ENCODE peak calls at places on chromosomes 4 and X, in six cellular contexts. N is adrenal gland, V is tibial nerve, O is WERI-Rb-1, J is Panc1, Q is ovary. B is an unnamed sample.

GRCh38 chr4:56613101-56613862 is 67.8 kb downstream of the HOPX start:
- DNase-seq in O (no peak), N (no peak), J (no peak), Q (no peak), V (no peak), B (no peak)

GRCh38 chr4:123750044-123750443 is 353.4 kb downstream of the SPRY1 start:
- DNase-seq in O (peak; percentile 87), Q (no peak), V (no peak), N (no peak), J (no peak), B (no peak)

GRCh38 chrX:9183481-9183880 is 149.6 kb upstream of the FAM9B start:
- DNase-seq in Q (no peak), N (no peak), J (no peak), O (no peak), V (no peak), B (no peak)

GRCh38 chr4:3287271-3287971 is 5.4 kb upstream of the RGS12 start:
- DNase-seq in V (no peak), N (no peak), O (no peak), Q (no peak), J (no peak), B (peak; percentile 22)

GRCh38 chr4:88040707-88041106 is 33.3 kb downstream of the PKD2 start:
- DNase-seq in Q (no peak), N (no peak), J (no peak), V (no peak), O (no peak), B (no peak)

GRCh38 chr4:8644461-8644891 is 51.9 kb downstream of the CPZ start:
- DNase-seq in Q (no peak), V (no peak), N (no peak), O (no peak), J (no peak), B (peak; percentile 14)

GRCh38 chrX:153739754-153740486 is 15.3 kb downstream of the ABCD1 start:
- DNase-seq in J (no peak), O (no peak), N (no peak), V (no peak), Q (no peak), B (no peak)

GRCh38 chrX:110944793-110945466 is 149.3 kb upstream of the CHRDL1 start:
- DNase-seq in Q (no peak), N (no peak), V (no peak), O (no peak), J (no peak), B (no peak)

GRCh38 chr4:11338990-11339782 is 89.5 kb downstream of the HS3ST1 start:
- DNase-seq in Q (no peak), O (no peak), N (no peak), J (no peak), V (no peak), B (no peak)

GRCh38 chrX:12978205-12979010 is 3.5 kb downstream of the TMSB4X start:
- DNase-seq in V (peak; percentile 24), N (peak; percentile 31), O (peak; percentile 21), J (no peak), Q (peak; percentile 55), B (peak; percentile 59)

GRCh38 chr4:83490876-83491450 is 6.1 kb upstream of the ABRAXAS1 start:
- DNase-seq in V (no peak), Q (no peak), N (no peak), O (no peak), J (peak; percentile 38), B (no peak)

GRCh38 chr4:16783119-16783518 is 115.3 kb downstream of the LDB2 start:
- DNase-seq in J (no peak), V (no peak), Q (no peak), O (no peak), N (no peak), B (peak; percentile 99)

GRCh38 chr4:143234153-143234552 is 49.4 kb downstream of the USP38 start:
- DNase-seq in V (no peak), N (no peak), Q (no peak), J (no peak), O (no peak), B (no peak)

GRCh38 chrX:29233592-29234179 is 646.4 kb downstream of the IL1RAPL1 start:
- DNase-seq in O (no peak), Q (no peak), J (no peak), V (no peak), N (no peak), B (no peak)

GRCh38 chrX:131729295-131729694 is 185.4 kb downstream of the OR13H1 start:
- DNase-seq in Q (peak; percentile 87), O (peak; percentile 92), N (no peak), J (peak; percentile 32), V (no peak), B (no peak)

GRCh38 chr4:16329132-16329796 is 103.0 kb upstream of the TAPT1 start:
- DNase-seq in J (no peak), V (no peak), Q (no peak), O (no peak), N (no peak), B (no peak)

GRCh38 chr4:185217390-185217985 is 8.1 kb downstream of the SNX25 start:
- DNase-seq in V (no peak), Q (no peak), J (no peak), O (no peak), N (no peak), B (no peak)

GRCh38 chr4:23039813-23040212 is 347.1 kb downstream of the GBA3 start:
- DNase-seq in Q (no peak), O (no peak), J (no peak), V (no peak), N (no peak), B (no peak)

GRCh38 chrX:129654652-129655546 is at the start of gene APLN:
- DNase-seq in N (peak; percentile 55), J (no peak), O (peak; percentile 33), Q (peak; percentile 62), V (peak; percentile 15), B (peak; percentile 68)

GRCh38 chr4:62487016-62487415 is 1286.9 kb downstream of the ADGRL3 start:
- DNase-seq in V (no peak), N (no peak), Q (no peak), O (no peak), J (no peak), B (no peak)

GRCh38 chrX:154396948-154397887 is 959 bp upstream of the RPL10 start:
- DNase-seq in N (peak; percentile 65), O (peak; percentile 91), V (peak; percentile 52), Q (peak; percentile 80), J (no peak), B (no peak)

GRCh38 chr4:4386736-4387392 is at the start of gene NSG1:
- DNase-seq in Q (peak; percentile 42), N (peak; percentile 38), O (no peak), J (no peak), V (no peak), B (no peak)

GRCh38 chrX:12032082-12032481 is 106.2 kb upstream of the FRMPD4 start:
- DNase-seq in N (no peak), V (no peak), O (no peak), J (no peak), Q (no peak), B (no peak)

GRCh38 chr4:31228068-31228467 is 507.9 kb downstream of the PCDH7 start:
- DNase-seq in Q (no peak), V (no peak), O (no peak), J (no peak), N (no peak), B (no peak)

GRCh38 chrX:39855748-39856129 is 242.0 kb downstream of the BCOR start:
- DNase-seq in J (no peak), N (no peak), O (peak; percentile 73), V (no peak), Q (no peak), B (peak; percentile 60)

GRCh38 chr4:73311428-73311827 is 52.8 kb upstream of the ANKRD17 start:
- DNase-seq in V (no peak), O (no peak), Q (no peak), J (no peak), N (no peak), B (no peak)

GRCh38 chr4:77852892-77853495 is 9.6 kb upstream of the MRPL1 start:
- DNase-seq in Q (no peak), V (no peak), J (no peak), N (no peak), O (no peak), B (no peak)
- H3K4me3 ChIP-seq in Q (no peak overlapping the region), V (no peak overlapping the region), J (no peak overlapping the region), N (no peak overlapping the region), O (no peak overlapping the region), B (no peak overlapping the region)

GRCh38 chr4:71841336-71841735 is 57.5 kb upstream of the GC start:
- DNase-seq in Q (no peak), J (no peak), O (no peak), N (no peak), V (no peak), B (no peak)
- H3K9me3 ChIP-seq in Q (no peaks in the 10 kb centered on the region), J (no peaks in the 10 kb centered on the region), O (no peaks in the 10 kb centered on the region), N (no peaks in the 10 kb centered on the region), V (no peaks in the 10 kb centered on the region), B (no peaks in the 10 kb centered on the region)

DNA sequence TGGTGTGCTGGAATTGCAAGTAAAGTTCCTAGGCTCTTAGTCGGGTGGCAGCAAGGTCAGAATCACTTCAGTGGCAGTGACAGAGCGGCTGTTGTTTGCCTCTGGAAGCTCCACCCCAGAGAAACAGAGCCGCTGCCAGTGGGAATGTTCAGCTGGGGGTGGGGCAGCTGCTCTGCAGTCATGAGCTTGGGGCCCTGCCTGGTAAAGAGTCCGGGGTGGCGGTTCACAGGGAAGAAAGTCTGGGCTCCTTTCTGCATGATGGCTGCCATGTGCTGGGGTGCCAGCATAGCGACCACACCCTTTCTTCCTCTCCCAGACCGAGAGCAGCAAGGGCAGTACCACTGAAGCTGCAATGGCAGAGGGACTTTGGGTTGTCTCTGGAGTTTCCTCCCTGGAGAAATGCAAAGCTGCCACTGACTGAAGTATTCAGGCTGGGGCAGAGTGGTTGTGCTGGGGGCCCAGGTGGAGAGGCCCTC is 108.8 kb upstream of the CENPE start:
- DNase-seq in J (no peak), V (no peak), Q (no peak), O (no peak), N (peak; percentile 5), B (no peak)
- H3K4me3 ChIP-seq in J (no peak overlapping the region), V (no peak overlapping the region), Q (no peak overlapping the region), O (no peak overlapping the region), N (no peak overlapping the region), B (no peak overlapping the region)

DNA sequence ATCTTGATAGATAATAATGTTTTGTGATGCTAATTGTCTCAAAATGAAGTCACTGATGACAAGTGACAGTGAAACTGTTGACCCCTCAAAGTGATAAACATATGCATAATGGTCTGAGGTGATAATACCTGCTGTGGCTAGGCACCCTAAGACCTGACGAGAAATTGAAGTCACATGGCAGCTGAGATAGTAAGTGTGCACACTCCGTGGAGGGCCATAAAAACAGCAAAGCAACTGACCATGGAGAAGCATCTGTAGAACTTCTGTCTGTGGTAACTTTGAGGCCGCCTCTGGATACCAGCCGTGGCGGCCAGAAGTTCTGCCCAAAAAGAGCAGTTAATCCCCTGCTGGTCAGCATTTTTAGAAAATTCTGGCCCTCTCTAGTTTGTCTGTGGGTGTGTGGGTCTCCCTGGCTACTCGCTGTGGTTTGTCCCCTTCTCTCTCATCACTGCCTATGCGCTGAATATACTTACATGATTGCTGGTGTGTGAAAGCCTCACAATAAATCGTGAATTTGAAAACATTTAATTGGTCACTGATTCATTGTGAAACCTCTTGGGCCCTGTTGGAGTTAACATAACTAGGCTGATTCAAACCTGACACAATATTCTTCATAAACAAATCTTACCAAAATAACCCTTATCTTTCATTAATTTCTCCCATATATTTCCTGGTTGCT is 50.6 kb downstream of the CCDC149 start:
- DNase-seq in N (no peak), V (no peak), O (no peak), J (no peak), Q (no peak), B (no peak)
- H3K9me3 ChIP-seq in N (no peaks in the 10 kb centered on the region), V (no peaks in the 10 kb centered on the region), O (peaks cover 20% of the 10 kb centered on the region), J (no peaks in the 10 kb centered on the region), Q (no peaks in the 10 kb centered on the region), B (no peaks in the 10 kb centered on the region)

GRCh38 chrX:76538860-76539259 is 111.3 kb downstream of the MAGEE1 start:
- DNase-seq in Q (no peak), N (no peak), V (no peak), J (no peak), O (no peak), B (no peak)
- H3K4me3 ChIP-seq in Q (no peak overlapping the region), N (no peak overlapping the region), V (no peak overlapping the region), J (no peak overlapping the region), O (no peak overlapping the region), B (no peak overlapping the region)

B was measured in SJSA1.